ENCODE peak calls at places on chromosome 1, in four cellular contexts. B, D, K and P are unnamed samples.

GRCh38 chr1:245645894-245646293 is 491.1 kb downstream of the KIF26B start:
- DNase-seq in D (no peak), B (no peak), K (peak; percentile 72), P (no peak)

GRCh38 chr1:153566414-153567371 is 1.0 kb upstream of the S100A2 start:
- DNase-seq in B (peak; percentile 89), D (peak; percentile 97), K (peak; percentile 37), P (peak; percentile 90)

GRCh38 chr1:5304702-5305101 is 650.3 kb downstream of the AJAP1 start:
- DNase-seq in K (no peak), D (peak; percentile 16), B (no peak), P (no peak)

GRCh38 chr1:64572222-64572900 is 102.4 kb downstream of the CACHD1 start:
- DNase-seq in D (no peak), B (no peak), K (no peak), P (peak; percentile 73)

GRCh38 chr1:64405833-64406232 is 64.1 kb upstream of the CACHD1 start:
- DNase-seq in B (no peak), D (no peak), K (no peak), P (no peak)

GRCh38 chr1:186715887-186716809 is 35.9 kb upstream of the PTGS2 start:
- DNase-seq in B (peak; percentile 2), K (no peak), D (no peak), P (no peak)

GRCh38 chr1:115133440-115133839 is 44.1 kb upstream of the TSPAN2 start:
- DNase-seq in K (no peak), D (no peak), B (no peak), P (no peak)

GRCh38 chr1:52454779-52455178 is 50.4 kb downstream of the PRPF38A start:
- DNase-seq in B (no peak), D (no peak), K (no peak), P (peak; percentile 57)

GRCh38 chr1:156644640-156645039 is 2.7 kb downstream of the BCAN start:
- DNase-seq in D (no peak), B (no peak), K (no peak), P (no peak)

GRCh38 chr1:16183157-16183556 is 27.3 kb upstream of the EPHA2 start:
- DNase-seq in D (no peak), B (no peak), K (no peak), P (no peak)
- TF ChIP-seq CREB1 in D (no peak), B (no peak), K (no peak), P (no peak)

DNA sequence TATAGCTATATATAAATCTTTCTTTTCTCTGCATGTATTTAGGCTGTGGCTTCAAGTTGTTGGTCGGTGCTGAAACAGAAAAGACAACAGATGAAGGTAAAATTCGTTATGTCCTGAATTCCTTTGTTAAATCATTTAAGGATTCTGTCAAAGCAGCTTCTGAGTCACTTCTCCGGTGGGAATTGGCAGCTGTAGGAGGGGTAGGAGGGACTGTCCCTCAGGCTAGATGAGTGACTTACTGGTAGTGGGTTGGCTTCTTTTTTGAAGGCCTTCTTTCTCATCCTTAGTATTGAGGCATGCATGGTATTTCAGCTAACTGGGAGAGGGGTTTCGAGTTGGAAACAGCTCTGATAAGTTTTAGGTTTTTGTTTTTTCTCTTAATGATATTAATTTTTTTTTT is 22.1 kb upstream of the NEXN start:
- DNase-seq in B (no peak), K (no peak), D (no peak), P (peak; percentile 8)
- TF ChIP-seq JUNB in B (no peak), K (no peak), D (no peak), P (no peak)

GRCh38 chr1:227730630-227731151 is 4.4 kb downstream of the JMJD4 start:
- DNase-seq in B (peak; percentile 21), K (no peak), D (peak; percentile 27), P (no peak)

GRCh38 chr1:227731241-227731677 is 3.8 kb downstream of the JMJD4 start:
- DNase-seq in D (no peak), K (no peak), B (no peak), P (no peak)

GRCh38 chr1:227728892-227729143 is 6.3 kb downstream of the JMJD4 start:
- DNase-seq in D (peak; percentile 37), K (no peak), B (no peak), P (no peak)

GRCh38 chr1:227729144-227729880 is 5.8 kb downstream of the JMJD4 start:
- DNase-seq in K (no peak), B (no peak), D (peak; percentile 54), P (peak; percentile 49)

GRCh38 chr1:227729881-227730629 is 5.0 kb downstream of the JMJD4 start:
- DNase-seq in B (peak; percentile 45), D (peak; percentile 68), K (no peak), P (peak; percentile 84)
- TF ChIP-seq CREB1 in B (no peak), D (no peak), K (no peak), P (no peak)

DNA sequence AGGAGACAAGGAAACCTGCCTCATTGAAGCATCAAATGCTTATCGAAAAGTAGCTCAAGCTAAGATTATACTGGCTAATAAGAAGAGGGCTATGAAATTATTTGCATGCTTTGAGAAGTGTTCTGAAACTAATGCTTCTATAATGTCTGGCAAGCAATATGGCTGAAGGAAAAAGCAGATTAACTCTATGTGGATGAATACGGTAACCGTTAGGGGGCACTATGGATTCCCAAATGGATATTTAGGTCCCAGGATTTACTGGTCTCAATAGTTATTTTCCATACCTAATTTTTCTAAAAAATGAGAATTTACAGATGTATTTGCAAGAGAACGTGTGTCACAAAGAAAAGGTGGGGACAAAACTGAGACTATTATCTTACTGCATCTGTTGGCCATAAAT is 34.6 kb upstream of the RRP15 start:
- DNase-seq in D (peak; percentile 21), K (no peak), B (no peak), P (peak; percentile 56)
- TF ChIP-seq JUNB in D (no peak), K (no peak), B (no peak), P (no peak)